ENCODE peak calls at places on chromosomes 13 and 19, in seven cellular contexts. G, P, Q, J, Y, X and U are unnamed samples.

GRCh38 chr13:77502104-77502720 is 33.3 kb upstream of the SCEL start:
- DNase-seq in G (no peak), P (no peak), Q (peak; percentile 6), J (no peak), Y (no peak), X (no peak), U (no peak)

GRCh38 chr13:24355103-24355502 is 45.7 kb downstream of the C1QTNF9 start:
- DNase-seq in G (no peak), P (no peak), Q (no peak), J (no peak), Y (no peak), X (no peak), U (no peak)

GRCh38 chr13:43953370-43953769 is 73.7 kb downstream of the LACC1 start:
- DNase-seq in G (no peak), P (no peak), Q (no peak), J (peak; percentile 58), Y (no peak), X (no peak), U (no peak)

GRCh38 chr19:14107581-14108461 is 9.7 kb downstream of the PRKACA start:
- DNase-seq in G (no peak), P (no peak), Q (no peak), J (peak; percentile 18), Y (no peak), X (no peak), U (peak; percentile 59)

GRCh38 chr13:109135018-109135417 is 505.6 kb downstream of the MYO16 start:
- DNase-seq in G (no peak), P (no peak), Q (peak; percentile 23), J (peak; percentile 17), Y (no peak), X (no peak), U (no peak)

GRCh38 chr13:77811981-77812380 is 106.7 kb downstream of the EDNRB start:
- DNase-seq in G (no peak), P (no peak), Q (no peak), J (no peak), Y (no peak), X (no peak), U (no peak)

GRCh38 chr13:42885325-42885724 is 103.9 kb downstream of the FAM216B start:
- DNase-seq in G (no peak), P (no peak), Q (no peak), J (no peak), Y (no peak), X (no peak), U (no peak)

GRCh38 chr13:76038920-76039716 is 403.0 kb downstream of the LMO7 start:
- DNase-seq in G (no peak), P (peak; percentile 72), Q (no peak), J (peak; percentile 3), Y (no peak), X (no peak), U (no peak)

GRCh38 chr19:31214086-31214485 is 135.2 kb downstream of the TSHZ3 start:
- DNase-seq in G (no peak), P (no peak), Q (no peak), J (peak; percentile 80), Y (peak; percentile 73), X (no peak), U (peak; percentile 100)

GRCh38 chr13:112446867-112447266 is 70.7 kb downstream of the SPACA7 start:
- DNase-seq in G (no peak), P (no peak), Q (no peak), J (no peak), Y (no peak), X (no peak), U (no peak)

GRCh38 chr13:75181906-75182305 is 300.1 kb downstream of the TBC1D4 start:
- DNase-seq in G (no peak), P (no peak), Q (no peak), J (peak; percentile 80), Y (no peak), X (no peak), U (peak; percentile 6)

GRCh38 chr19:10086032-10086903 is at the start of gene SHFL:
- DNase-seq in G (peak; percentile 77), P (peak; percentile 91), Q (peak; percentile 81), J (peak; percentile 54), Y (peak; percentile 91), X (no peak), U (peak; percentile 83)

GRCh38 chr13:95298971-95299627 is 2.2 kb downstream of the ABCC4 start:
- DNase-seq in G (no peak), P (no peak), Q (no peak), J (peak; percentile 86), Y (no peak), X (peak; percentile 36), U (peak; percentile 53)

GRCh38 chr19:54432144-54432738 is 16.8 kb upstream of the LENG8 start:
- DNase-seq in G (no peak), P (no peak), Q (no peak), J (peak; percentile 98), Y (no peak), X (peak; percentile 73), U (no peak)

GRCh38 chr19:19742773-19743172 is 9.9 kb upstream of the ZNF14 start:
- DNase-seq in G (no peak), P (no peak), Q (no peak), J (no peak), Y (no peak), X (no peak), U (no peak)

GRCh38 chr13:79631260-79631659 is 150.3 kb downstream of the NDFIP2 start:
- DNase-seq in G (no peak), P (peak; percentile 12), Q (no peak), J (peak; percentile 95), Y (peak; percentile 59), X (peak; percentile 56), U (peak; percentile 94)

DNA sequence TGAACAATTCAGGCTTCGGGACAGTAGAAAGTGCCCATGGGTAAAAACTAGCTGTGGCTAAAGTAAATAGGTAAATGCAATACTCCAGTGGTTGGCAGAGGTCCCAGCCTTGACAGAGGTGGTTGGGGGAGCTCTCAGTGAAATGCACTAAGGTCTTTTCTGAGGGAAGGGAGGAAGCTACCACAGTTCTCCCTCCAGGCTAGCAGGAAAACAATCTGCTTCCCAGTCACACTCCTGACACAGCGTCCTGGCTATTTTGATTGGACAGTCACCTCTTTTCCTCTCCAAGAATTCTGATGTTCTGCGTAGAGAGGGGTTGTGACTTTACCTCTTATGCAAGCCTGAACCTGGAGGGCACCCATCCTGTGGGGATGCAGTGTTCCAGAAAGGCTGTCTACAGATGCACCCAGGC is 128.7 kb downstream of the CYSLTR2 start:
- DNase-seq in G (no peak), P (no peak), Q (no peak), J (peak; percentile 34), Y (no peak), X (no peak), U (no peak)
- TF ChIP-seq EZH2phosphoT487 in G (no peak), P (no peak), Q (no peak), J (no peak), Y (no peak), X (no peak), U (no peak)

GRCh38 chr19:6721773-6722172 is 1.3 kb upstream of the C3 start:
- DNase-seq in G (no peak), P (no peak), Q (peak; percentile 83), J (no peak), Y (no peak), X (no peak), U (no peak)

GRCh38 chr19:6720369-6721112 is at the start of gene C3:
- DNase-seq in G (no peak), P (no peak), Q (no peak), J (no peak), Y (peak; percentile 76), X (no peak), U (peak; percentile 92)

GRCh38 chr19:6719540-6719861 is 949 bp downstream of the C3 start:
- DNase-seq in G (no peak), P (no peak), Q (no peak), J (no peak), Y (no peak), X (no peak), U (no peak)

GRCh38 chr19:6719992-6720368 is 470 bp downstream of the C3 start:
- DNase-seq in G (no peak), P (no peak), Q (no peak), J (no peak), Y (no peak), X (no peak), U (no peak)

DNA sequence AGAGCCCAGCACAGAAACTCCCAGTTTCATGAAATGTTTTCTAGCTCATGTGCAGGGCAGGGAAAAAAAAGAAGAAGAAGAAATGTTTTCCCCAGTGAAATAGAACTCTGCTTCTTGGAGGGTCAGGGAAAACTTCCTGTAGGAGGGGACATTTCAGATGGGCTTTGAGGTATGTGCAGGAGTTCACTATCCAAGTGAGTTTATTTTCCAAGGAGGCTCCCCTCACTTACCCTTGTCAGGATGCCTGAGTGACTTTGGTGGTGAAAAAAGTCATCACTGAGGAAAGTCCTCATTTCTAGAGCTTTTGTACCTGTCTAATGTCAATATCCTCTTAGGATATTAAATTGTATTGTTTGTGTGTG is 644 bp upstream of the C3 start:
- DNase-seq in G (no peak), P (no peak), Q (no peak), J (no peak), Y (no peak), X (no peak), U (no peak)
- H3K4me2 ChIP-seq in G (no peak overlapping the region), P (no peak overlapping the region), Q (peak overlapping the region; percentile 73), J (no peak overlapping the region), Y (peak overlapping the region; percentile 12), X (no peak overlapping the region), U (peak overlapping the region; percentile 49)

GRCh38 chr13:32285633-32285965 is 29.6 kb downstream of the ZAR1L start:
- DNase-seq in G (no peak), P (no peak), Q (no peak), J (peak; percentile 9), Y (no peak), X (no peak), U (no peak)

GRCh38 chr13:32282096-32282711 is 33.0 kb downstream of the ZAR1L start:
- DNase-seq in G (no peak), P (no peak), Q (no peak), J (no peak), Y (no peak), X (no peak), U (no peak)

GRCh38 chr13:32281083-32281482 is 34.1 kb downstream of the ZAR1L start:
- DNase-seq in G (no peak), P (no peak), Q (no peak), J (no peak), Y (no peak), X (no peak), U (no peak)

GRCh38 chr13:32284927-32285632 is 30.1 kb downstream of the ZAR1L start:
- DNase-seq in G (peak; percentile 44), P (no peak), Q (no peak), J (peak; percentile 82), Y (no peak), X (peak; percentile 7), U (peak; percentile 63)
- TF ChIP-seq EZH2phosphoT487 in G (no peak), P (no peak), Q (no peak), J (no peak), Y (no peak), X (no peak), U (no peak)

GRCh38 chr19:49153167-49153809 is 1.9 kb downstream of the HRC start:
- DNase-seq in G (no peak), P (no peak), Q (no peak), J (no peak), Y (no peak), X (no peak), U (no peak)

GRCh38 chr19:49155005-49155826 is at the start of gene HRC:
- DNase-seq in G (no peak), P (peak; percentile 36), Q (no peak), J (no peak), Y (no peak), X (no peak), U (no peak)

GRCh38 chr19:49154279-49154678 is 917 bp downstream of the HRC start:
- DNase-seq in G (no peak), P (no peak), Q (no peak), J (no peak), Y (no peak), X (no peak), U (no peak)

GRCh38 chr19:49157445-49158224 is at the start of gene TRPM4:
- DNase-seq in G (peak; percentile 96), P (peak; percentile 97), Q (no peak), J (peak; percentile 96), Y (peak; percentile 96), X (peak; percentile 62), U (peak; percentile 93)

GRCh38 chr19:49155830-49156346 is 692 bp upstream of the HRC start:
- DNase-seq in G (peak; percentile 36), P (peak; percentile 37), Q (no peak), J (no peak), Y (no peak), X (no peak), U (no peak)
- H3K4me2 ChIP-seq in G (peak overlapping the region; percentile 27), P (peak overlapping the region; percentile 72), Q (no peak overlapping the region), J (no peak overlapping the region), Y (no peak overlapping the region), X (no peak overlapping the region), U (no peak overlapping the region)